ENCODE peak calls at places on chromosomes 1 and 21, in six cellular contexts. D is WTC11; O is GDM1; H is ACHN; F is adrenal gland; U is activated CD4-positive, alpha-beta T cell treated with anti-CD3 and anti-CD28 coated beads, Interleukin-2, amount 10 ng/mL, durations not matched to agents 24 days and 14 days. C is an unnamed sample.

GRCh38 chr1:66564250-66564649 is 30.3 kb downstream of the SGIP1 start:
- DNase-seq in D (no peak), O (no peak), H (peak), F (no peak), U (no peak), C (no peak)

GRCh38 chr1:211701733-211702132 is 26.3 kb upstream of the NEK2 start:
- DNase-seq in D (no peak), H (no peak), O (no peak), U (no peak), F (no peak), C (no peak)

GRCh38 chr1:156004843-156005593 is 15.7 kb downstream of the SSR2 start:
- DNase-seq in H (no peak), U (peak), O (peak), F (no peak), D (no peak), C (no peak)

GRCh38 chr1:156922986-156923564 is 2.6 kb downstream of the LRRC71 start:
- DNase-seq in H (no peak), D (no peak), U (no peak), F (no peak), O (no peak), C (no peak)

GRCh38 chr1:99737016-99737415 is 29.4 kb downstream of the FRRS1 start:
- DNase-seq in H (peak), O (peak), F (peak), U (no peak), D (peak), C (no peak)

GRCh38 chr21:33854604-33855003 is 61.0 kb downstream of the ATP5PO start:
- DNase-seq in O (no peak), D (no peak), F (no peak), U (no peak), H (no peak), C (no peak)

GRCh38 chr21:41933259-41934079 is 20.3 kb downstream of the C2CD2 start:
- DNase-seq in D (no peak), F (peak), U (no peak), H (peak), O (peak), C (no peak)

GRCh38 chr1:6601865-6602668 is 602 bp downstream of the KLHL21 start:
- DNase-seq in H (peak), D (peak), U (peak), F (peak), O (no peak), C (peak)

GRCh38 chr21:40019076-40019475 is 151.8 kb downstream of the PCP4 start:
- DNase-seq in U (no peak), F (no peak), H (no peak), O (no peak), D (no peak), C (no peak)

GRCh38 chr1:87103099-87103498 is 188.7 kb downstream of the HS2ST1 start:
- DNase-seq in H (no peak), U (no peak), F (no peak), O (no peak), D (no peak), C (no peak)

GRCh38 chr1:206816390-206817287 is 44.3 kb upstream of the IL10 start:
- DNase-seq in H (no peak), F (no peak), U (peak), O (no peak), D (no peak), C (no peak)

GRCh38 chr1:222195857-222196256 is 352.0 kb downstream of the HHIPL2 start:
- DNase-seq in D (no peak), H (no peak), F (no peak), U (no peak), O (no peak), C (no peak)

GRCh38 chr1:55702064-55702463 is 486.9 kb upstream of the USP24 start:
- DNase-seq in U (no peak), D (no peak), O (no peak), H (peak), F (no peak), C (no peak)

GRCh38 chr1:197915797-197916686 is 1.1 kb upstream of the LHX9 start:
- DNase-seq in D (peak), O (no peak), U (peak), H (peak), F (no peak), C (peak)

GRCh38 chr1:243903023-243903422 is 53.0 kb upstream of the AKT3 start:
- DNase-seq in D (no peak), F (no peak), U (no peak), O (no peak), H (no peak), C (no peak)

GRCh38 chr1:202656057-202656456 is 54.2 kb downstream of the SYT2 start:
- DNase-seq in H (peak), D (peak), U (no peak), F (no peak), O (no peak), C (no peak)

GRCh38 chr1:1567831-1568380 is 6.8 kb downstream of the SSU72 start:
- DNase-seq in H (no peak), U (no peak), F (no peak), D (no peak), O (no peak), C (no peak)

GRCh38 chr1:176994926-176995596 is 169.5 kb downstream of the ASTN1 start:
- DNase-seq in H (no peak), O (no peak), F (no peak), U (no peak), D (no peak), C (no peak)

GRCh38 chr1:164725401-164725800 is 166.4 kb downstream of the PBX1 start:
- DNase-seq in U (no peak), D (no peak), O (no peak), F (no peak), H (no peak), C (no peak)

GRCh38 chr1:16163882-16164820 is 8.3 kb upstream of the EPHA2 start:
- DNase-seq in D (no peak), F (no peak), O (no peak), H (peak), U (no peak), C (no peak)

GRCh38 chr1:200374569-200375312 is 35.1 kb downstream of the ZNF281 start:
- DNase-seq in D (no peak), F (no peak), U (no peak), H (no peak), O (no peak), C (no peak)

GRCh38 chr1:154158307-154159125 is 3.6 kb upstream of the NUP210L start:
- DNase-seq in F (no peak), O (no peak), D (no peak), H (no peak), U (peak), C (no peak)

GRCh38 chr1:119959268-119959667 is 63.0 kb upstream of the ADAM30 start:
- DNase-seq in F (no peak), U (peak), D (no peak), O (no peak), H (no peak), C (no peak)

GRCh38 chr1:113931456-113931855 is 2.3 kb downstream of the HIPK1 start:
- DNase-seq in O (peak), U (peak), D (no peak), F (no peak), H (peak), C (no peak)

GRCh38 chr1:3827813-3828307 is 29.2 kb downstream of the CEP104 start:
- DNase-seq in F (no peak), D (peak), U (no peak), H (peak), O (no peak), C (no peak)

GRCh38 chr1:224873645-224874369 is 55.7 kb upstream of the DNAH14 start:
- DNase-seq in H (peak), F (no peak), U (no peak), D (no peak), O (no peak), C (no peak)

GRCh38 chr1:41734201-41734915 is 184.4 kb downstream of the HIVEP3 start:
- DNase-seq in F (no peak), D (no peak), H (no peak), O (no peak), U (no peak), C (no peak)

GRCh38 chr1:117828206-117828605 is 101.2 kb downstream of the GDAP2 start:
- DNase-seq in F (no peak), H (no peak), U (no peak), O (no peak), D (no peak), C (peak)

GRCh38 chr1:186892936-186893335 is 64.2 kb downstream of the PLA2G4A start:
- DNase-seq in U (no peak), O (no peak), D (no peak), F (no peak), H (no peak), C (no peak)

GRCh38 chr1:54806931-54807611 is 5.9 kb upstream of the TTC22 start:
- DNase-seq in H (no peak), U (peak), F (no peak), D (no peak), O (no peak), C (no peak)

GRCh38 chr1:37240897-37241296 is 206.6 kb upstream of the GRIK3 start:
- DNase-seq in U (no peak), H (no peak), D (no peak), F (no peak), O (no peak), C (no peak)

GRCh38 chr1:243287128-243287470 is 31.3 kb downstream of the SDCCAG8 start:
- DNase-seq in U (no peak), D (no peak), F (no peak), H (no peak), O (no peak), C (no peak)

C was measured in body of pancreas.